ENCODE peak calls at places on chromosomes 3 and 15, in nine cellular contexts. H, G, L, V, W, Y, B, C and O are unnamed samples.

GRCh38 chr15:85706779-85707518 is 87.8 kb downstream of the KLHL25 start:
- DNase-seq in H (peak), W (no peak), G (no peak), C (peak), V (no peak), B (peak), L (no peak), Y (peak), O (no peak)

GRCh38 chr3:38455639-38456430 is 2.1 kb downstream of the ACVR2B start:
- DNase-seq in W (peak), B (no peak), G (peak), C (no peak), Y (no peak), L (no peak), H (peak), V (no peak), O (peak)

GRCh38 chr15:52233405-52233804 is 42.2 kb upstream of the GNB5 start:
- DNase-seq in H (no peak), G (no peak), V (no peak), L (no peak), B (peak), Y (no peak), C (peak), W (no peak), O (peak)

GRCh38 chr3:142586803-142587406 is 8.4 kb upstream of the ATR start:
- DNase-seq in H (peak), G (peak), Y (no peak), W (peak), B (peak), L (no peak), V (peak), C (peak), O (peak)

GRCh38 chr3:102200126-102200525 is 234.7 kb upstream of the ZPLD1 start:
- DNase-seq in C (no peak), W (no peak), H (no peak), V (no peak), B (no peak), L (no peak), Y (no peak), G (no peak), O (no peak)

GRCh38 chr3:53230789-53231188 is 25.0 kb downstream of the TKT start:
- DNase-seq in H (no peak), C (no peak), G (peak), B (no peak), L (peak), W (no peak), Y (no peak), V (no peak), O (no peak)

GRCh38 chr15:92907880-92908279 is 7.8 kb downstream of the CHD2 start:
- DNase-seq in Y (no peak), H (peak), G (no peak), W (no peak), V (no peak), C (no peak), L (no peak), B (no peak), O (no peak)

GRCh38 chr3:12993022-12993622 is 80.1 kb downstream of the IQSEC1 start:
- DNase-seq in H (peak), G (peak), V (peak), B (no peak), L (no peak), C (no peak), W (peak), Y (peak), O (no peak)

GRCh38 chr3:186108106-186108940 is 566 bp downstream of the ETV5 start:
- DNase-seq in W (peak), B (peak), H (peak), C (peak), Y (peak), V (peak), L (peak), G (peak), O (peak)

GRCh38 chr3:40073310-40074007 is 236.0 kb upstream of the EIF1B start:
- DNase-seq in C (no peak), V (no peak), H (no peak), G (no peak), B (no peak), W (peak), L (no peak), Y (no peak), O (no peak)

GRCh38 chr3:123719785-123720531 is 135.1 kb upstream of the HACD2 start:
- DNase-seq in L (no peak), G (no peak), C (no peak), H (peak), Y (peak), W (no peak), V (no peak), B (no peak), O (no peak)

GRCh38 chr3:188577539-188577938 is 423.6 kb downstream of the LPP start:
- DNase-seq in G (no peak), V (no peak), C (no peak), L (no peak), B (no peak), Y (no peak), H (no peak), W (no peak), O (no peak)
- TF ChIP-seq CTCF in G (no peak), V (no peak), C (no peak), L (no peak), B (no peak), Y (no peak), H (no peak), W (no peak), O (no peak)

DNA sequence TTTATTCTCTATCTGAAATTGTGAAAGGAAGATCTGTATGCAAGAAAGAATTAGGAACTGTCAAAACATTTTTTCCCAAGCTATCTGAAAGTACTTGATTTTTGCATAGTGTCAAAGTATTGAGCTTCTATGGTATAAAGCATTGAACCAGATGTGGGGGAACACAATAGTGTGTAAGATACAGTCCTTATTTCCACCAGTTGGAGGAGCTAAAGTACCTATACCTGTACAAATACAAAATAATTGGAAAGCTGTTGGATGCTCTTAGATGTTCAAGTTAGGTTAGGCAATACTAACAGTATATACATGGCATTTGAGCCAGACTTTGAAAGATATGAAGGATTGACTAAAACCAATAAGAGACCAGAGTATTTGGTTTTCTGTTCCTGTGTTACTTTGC is 148.4 kb downstream of the B3GALNT1 start:
- DNase-seq in W (peak), V (no peak), G (no peak), Y (no peak), B (peak), C (peak), H (no peak), L (no peak), O (peak)
- TF ChIP-seq CTCF in W (peak), V (no peak), G (peak), Y (peak), B (peak), C (peak), H (peak), L (no peak), O (peak)

DNA sequence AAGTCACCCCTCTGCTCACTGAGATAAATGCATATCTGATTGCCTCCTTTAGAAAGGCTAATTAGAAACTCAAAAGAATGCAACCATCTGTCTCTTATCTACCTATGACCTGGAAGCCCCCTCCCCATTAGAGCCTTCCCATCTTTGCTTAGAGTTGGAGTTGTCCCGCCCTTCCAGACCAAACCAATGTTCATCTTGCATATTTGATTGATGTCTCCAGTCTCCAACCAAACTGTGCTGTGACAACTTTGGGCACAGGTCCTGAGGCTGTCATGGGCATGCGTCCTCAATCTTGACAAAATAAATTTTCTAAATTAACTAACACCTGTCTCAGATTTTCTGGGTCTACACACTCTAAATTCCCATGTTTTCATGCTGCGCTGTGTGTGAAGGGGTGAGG is 7.4 kb downstream of the DAPK2 start:
- DNase-seq in V (no peak), Y (no peak), C (no peak), G (no peak), W (no peak), B (no peak), L (no peak), H (no peak), O (no peak)
- TF ChIP-seq CTCF in V (no peak), Y (no peak), C (no peak), G (no peak), W (no peak), B (no peak), L (no peak), H (no peak), O (no peak)

GRCh38 chr3:184248454-184249411 is at the start of gene ALG3:
- DNase-seq in C (peak), L (peak), Y (peak), G (peak), H (peak), B (peak), W (peak), V (peak), O (peak)

GRCh38 chr3:184255291-184256039 is 5.9 kb downstream of the CAMK2N2 start:
- DNase-seq in L (no peak), B (no peak), Y (no peak), G (no peak), H (no peak), V (no peak), W (no peak), C (no peak), O (no peak)

GRCh38 chr3:184250167-184250828 is 826 bp downstream of the EEF1AKMT4 start:
- DNase-seq in W (peak), C (peak), G (peak), H (peak), Y (peak), L (peak), V (peak), B (peak), O (peak)

GRCh38 chr3:184249412-184250166 is at the start of gene EEF1AKMT4:
- DNase-seq in Y (peak), G (peak), W (peak), L (peak), C (peak), H (peak), B (peak), V (peak), O (peak)
- TF ChIP-seq CTCF in Y (peak), G (peak), W (peak), L (peak), C (no peak), H (peak), B (peak), V (peak), O (no peak)

DNA sequence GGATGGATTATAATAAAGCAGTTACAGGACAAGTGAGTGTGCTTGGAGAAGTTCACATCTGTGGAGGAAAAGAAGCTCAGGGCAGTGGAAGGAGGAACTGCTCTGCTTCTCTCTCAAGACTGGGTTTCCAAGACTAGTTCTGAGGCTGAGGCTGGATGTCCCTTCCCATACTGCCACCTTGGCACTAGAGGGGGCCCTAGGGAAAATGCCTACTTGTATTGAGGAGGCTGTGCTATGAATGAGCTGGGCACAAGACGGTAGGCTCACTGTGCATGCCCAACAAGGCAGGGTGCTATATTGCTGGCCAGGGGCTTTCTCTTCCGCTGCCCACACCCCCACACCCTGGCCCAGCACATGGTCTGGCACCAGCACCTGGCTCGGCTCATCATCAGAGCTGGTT is 65.2 kb downstream of the SLCO2A1 start:
- DNase-seq in V (no peak), Y (no peak), G (no peak), W (no peak), B (no peak), C (no peak), H (no peak), L (no peak), O (no peak)
- TF ChIP-seq CTCF in V (no peak), Y (no peak), G (no peak), W (no peak), B (no peak), C (no peak), H (no peak), L (no peak), O (no peak)

GRCh38 chr3:196632033-196632751 is 7.3 kb upstream of the NRROS start:
- DNase-seq in H (peak), C (peak), Y (peak), L (peak), V (peak), B (peak), G (peak), W (peak), O (peak)
- TF ChIP-seq CTCF in H (peak), C (peak), Y (peak), L (no peak), V (peak), B (peak), G (peak), W (peak), O (peak)

DNA sequence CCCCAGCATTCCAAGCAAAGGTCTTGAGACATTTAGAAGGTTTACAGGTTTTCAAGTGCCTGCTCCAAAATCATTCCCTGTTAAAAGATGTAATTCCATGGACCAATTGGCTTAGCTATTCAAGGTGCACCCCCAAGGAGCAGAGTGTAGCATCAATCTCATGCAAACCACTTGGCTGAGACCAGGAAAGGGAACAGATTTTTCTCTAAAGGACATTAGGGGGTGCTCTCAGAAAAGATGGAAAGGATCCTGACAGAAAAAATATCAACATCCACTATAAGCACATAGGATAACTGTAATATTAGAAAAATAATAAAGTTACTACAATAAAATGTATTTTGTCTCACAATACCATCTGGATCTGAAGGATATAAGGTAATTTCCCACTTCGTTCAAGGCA is 328.0 kb upstream of the CDIN1 start:
- DNase-seq in G (no peak), B (no peak), Y (no peak), C (no peak), L (no peak), V (no peak), H (no peak), W (no peak), O (no peak)
- TF ChIP-seq CTCF in G (no peak), B (no peak), Y (no peak), C (no peak), L (no peak), V (no peak), H (no peak), W (peak), O (no peak)

GRCh38 chr3:133910422-133910821 is 14.7 kb upstream of the RAB6B start:
- DNase-seq in B (no peak), Y (no peak), V (no peak), G (no peak), L (no peak), W (no peak), C (no peak), H (no peak), O (no peak)
- TF ChIP-seq CTCF in B (no peak), Y (no peak), V (peak), G (peak), L (no peak), W (peak), C (no peak), H (no peak), O (no peak)

DNA sequence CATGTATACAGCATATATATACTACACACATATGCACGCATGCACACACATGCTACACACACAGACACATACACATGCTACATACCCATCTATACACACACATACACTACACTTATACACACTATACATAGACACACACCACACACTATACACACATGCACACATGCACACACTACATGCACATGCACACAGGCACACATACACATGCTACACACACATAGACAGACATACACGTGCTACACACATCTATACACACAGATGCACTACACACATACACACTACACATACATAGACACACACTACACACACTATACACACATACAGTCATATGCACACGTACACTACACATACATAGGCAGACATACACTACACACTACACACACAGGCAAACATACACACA is 51.2 kb upstream of the PRR20G start:
- DNase-seq in C (no peak), G (no peak), W (no peak), H (no peak), Y (no peak), B (no peak), V (no peak), L (no peak), O (no peak)
- TF ChIP-seq CTCF in C (no peak), G (no peak), W (no peak), H (no peak), Y (no peak), B (no peak), V (no peak), L (no peak), O (no peak)

GRCh38 chr15:48176957-48177356 is 1.1 kb downstream of the MYEF2 start:
- DNase-seq in W (no peak), Y (no peak), V (no peak), L (no peak), B (no peak), G (no peak), C (no peak), H (no peak), O (no peak)

GRCh38 chr15:48176097-48176496 is 2.0 kb downstream of the MYEF2 start:
- DNase-seq in W (no peak), G (no peak), L (no peak), V (no peak), Y (no peak), H (no peak), B (no peak), C (no peak), O (no peak)

GRCh38 chr15:48177383-48177874 is 666 bp downstream of the MYEF2 start:
- DNase-seq in L (no peak), Y (no peak), G (peak), H (peak), W (peak), V (no peak), B (peak), C (peak), O (peak)

GRCh38 chr15:48178612-48178931 is 477 bp upstream of the MYEF2 start:
- DNase-seq in H (no peak), G (no peak), W (no peak), L (no peak), B (no peak), Y (no peak), C (no peak), V (no peak), O (no peak)

GRCh38 chr15:48177875-48178611 is at the start of gene MYEF2:
- DNase-seq in B (peak), L (peak), H (peak), C (peak), G (peak), Y (peak), W (peak), V (peak), O (peak)
- TF ChIP-seq CTCF in B (no peak), L (no peak), H (no peak), C (no peak), G (no peak), Y (no peak), W (no peak), V (no peak), O (no peak)